ENCODE peak calls at places on chromosome 2, in seven cellular contexts. Y is C1 segment of cervical spinal cord; C is astrocyte of the spinal cord; A is HL-60; Z is stimulated activated CD8-positive, alpha-beta memory T cell treated with anti-CD3 and anti-CD28 coated beads, Interleukin-7, amount 100 ng/mL, for 24 hours; F is glutamatergic neuron; V is GM10248. B is an unnamed sample.

GRCh38 chr2:141723834-141724233 is 407.0 kb downstream of the LRP1B start:
- DNase-seq in C (no peak), A (no peak), F (no peak), V (no peak), Z (no peak), Y (no peak), B (no peak)

GRCh38 chr2:180385601-180386201 is 378.6 kb upstream of the CWC22 start:
- DNase-seq in Z (no peak), V (no peak), A (no peak), F (no peak), Y (no peak), C (peak; percentile 79), B (no peak)

GRCh38 chr2:28185153-28185552 is 207.5 kb upstream of the FOSL2 start:
- DNase-seq in Y (no peak), C (no peak), F (no peak), A (no peak), Z (no peak), V (no peak), B (no peak)

GRCh38 chr2:174697267-174697666 is 67.0 kb downstream of the CHRNA1 start:
- DNase-seq in V (peak; percentile 77), Z (peak; percentile 28), C (peak; percentile 55), A (peak; percentile 73), Y (peak; percentile 55), F (peak; percentile 77), B (peak; percentile 66)

GRCh38 chr2:149885468-149885867 is 297.9 kb upstream of the MMADHC start:
- DNase-seq in Z (no peak), A (no peak), Y (no peak), C (peak; percentile 52), V (no peak), F (no peak), B (no peak)

GRCh38 chr2:260507-261161 is 3.2 kb downstream of the SH3YL1 start:
- DNase-seq in Z (no peak), F (no peak), A (no peak), V (no peak), Y (no peak), C (no peak), B (no peak)

GRCh38 chr2:38168710-38169480 is 92.9 kb upstream of the CYP1B1 start:
- DNase-seq in Z (no peak), F (no peak), V (no peak), A (peak; percentile 50), C (peak; percentile 82), Y (no peak), B (no peak)

GRCh38 chr2:150916997-150917396 is 344.7 kb downstream of the RBM43 start:
- DNase-seq in Z (no peak), C (peak; percentile 38), F (no peak), A (no peak), Y (no peak), V (no peak), B (no peak)

GRCh38 chr2:240628507-240629418 is 3.5 kb downstream of the GPR35 start:
- DNase-seq in Y (no peak), A (no peak), V (no peak), F (no peak), C (no peak), Z (no peak), B (peak; percentile 16)

GRCh38 chr2:230955163-230955779 is 30.2 kb upstream of the GPR55 start:
- DNase-seq in Y (no peak), A (no peak), F (no peak), C (no peak), V (no peak), Z (no peak), B (no peak)

GRCh38 chr2:24702800-24703199 is 90.4 kb downstream of the PTRHD1 start:
- DNase-seq in Y (no peak), V (no peak), A (no peak), C (peak; percentile 91), Z (no peak), F (no peak), B (no peak)